ENCODE peak calls at places on chromosome 16, in four cellular contexts. O, K, Q and W are unnamed samples.

GRCh38 chr16:2089676-2090480 is 42.1 kb downstream of the TSC2 start:
- DNase-seq in O (no peak), K (no peak), Q (no peak), W (no peak)

GRCh38 chr16:47492428-47493357 is 31.6 kb downstream of the PHKB start:
- DNase-seq in O (peak), K (peak), Q (peak), W (no peak)

GRCh38 chr16:54286330-54287017 is at the start of gene IRX3:
- DNase-seq in O (no peak), K (no peak), Q (peak), W (peak)

GRCh38 chr16:54066451-54067056 is 220.0 kb downstream of the IRX3 start:
- DNase-seq in O (no peak), K (no peak), Q (peak), W (no peak)

GRCh38 chr16:66324785-66325184 is 41.7 kb upstream of the CDH5 start:
- DNase-seq in O (peak), K (no peak), Q (peak), W (peak)

GRCh38 chr16:69234460-69234859 is 47.5 kb downstream of the SNTB2 start:
- DNase-seq in O (no peak), K (no peak), Q (no peak), W (no peak)

GRCh38 chr16:27470567-27471431 is 68.8 kb downstream of the IL21R start:
- DNase-seq in O (peak), K (no peak), Q (peak), W (no peak)

GRCh38 chr16:28873543-28874201 is 4.6 kb upstream of the ATP2A1 start:
- DNase-seq in O (peak), K (no peak), Q (no peak), W (peak)

GRCh38 chr16:25006504-25007055 is 8.6 kb downstream of the ARHGAP17 start:
- DNase-seq in O (no peak), K (no peak), Q (peak), W (no peak)

DNA sequence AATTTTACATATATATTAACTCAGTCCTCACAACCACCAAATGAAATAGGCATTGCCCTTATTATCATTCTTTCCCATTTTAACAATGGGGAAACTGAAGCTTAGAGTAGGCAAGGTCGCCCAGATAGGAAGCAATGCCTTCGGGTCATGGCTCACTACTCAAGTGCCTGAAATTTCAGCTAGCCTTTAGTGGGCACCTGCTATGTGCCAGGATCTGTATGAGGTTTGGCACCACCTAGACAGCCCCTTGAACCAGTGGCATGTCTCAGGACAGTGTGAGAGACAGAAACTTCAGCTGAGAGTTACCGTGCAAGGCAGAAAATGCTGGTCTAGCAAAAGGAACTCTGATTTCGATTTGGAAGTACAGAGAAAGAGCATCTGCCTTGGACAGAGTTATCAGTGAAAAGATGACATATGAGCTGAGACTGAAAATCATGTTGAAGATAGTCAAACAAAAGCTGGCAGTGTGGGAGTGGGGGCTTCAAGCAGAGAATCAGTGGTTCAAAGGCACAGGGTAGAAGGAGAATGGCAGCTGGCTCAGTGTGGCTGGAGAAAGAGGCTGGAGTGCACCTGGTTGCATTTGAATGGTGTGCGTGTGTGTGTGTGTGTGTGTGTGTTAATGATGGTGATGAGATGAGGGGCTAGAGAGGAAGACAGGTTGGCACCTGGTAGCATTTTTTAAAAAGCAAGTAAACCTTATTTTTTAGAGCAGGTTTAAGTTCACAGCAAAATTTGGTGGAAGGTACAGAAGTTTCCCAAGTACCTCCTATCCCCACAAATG is 29.1 kb downstream of the CDH13 start:
- DNase-seq in O (no peak), K (no peak), Q (no peak), W (no peak)
- TF ChIP-seq ATF2 in O (no peak), K (no peak), Q (no peak), W (no peak)

GRCh38 chr16:49504023-49504364 is 130.4 kb downstream of the C16orf78 start:
- DNase-seq in O (no peak), K (no peak), Q (peak), W (no peak)

GRCh38 chr16:49504626-49505025 is 131.0 kb downstream of the C16orf78 start:
- DNase-seq in O (no peak), K (no peak), Q (no peak), W (no peak)

GRCh38 chr16:49505556-49505955 is 132.0 kb downstream of the C16orf78 start:
- DNase-seq in O (no peak), K (no peak), Q (no peak), W (no peak)

GRCh38 chr16:49502136-49502881 is 128.7 kb downstream of the C16orf78 start:
- DNase-seq in O (no peak), K (no peak), Q (no peak), W (no peak)

DNA sequence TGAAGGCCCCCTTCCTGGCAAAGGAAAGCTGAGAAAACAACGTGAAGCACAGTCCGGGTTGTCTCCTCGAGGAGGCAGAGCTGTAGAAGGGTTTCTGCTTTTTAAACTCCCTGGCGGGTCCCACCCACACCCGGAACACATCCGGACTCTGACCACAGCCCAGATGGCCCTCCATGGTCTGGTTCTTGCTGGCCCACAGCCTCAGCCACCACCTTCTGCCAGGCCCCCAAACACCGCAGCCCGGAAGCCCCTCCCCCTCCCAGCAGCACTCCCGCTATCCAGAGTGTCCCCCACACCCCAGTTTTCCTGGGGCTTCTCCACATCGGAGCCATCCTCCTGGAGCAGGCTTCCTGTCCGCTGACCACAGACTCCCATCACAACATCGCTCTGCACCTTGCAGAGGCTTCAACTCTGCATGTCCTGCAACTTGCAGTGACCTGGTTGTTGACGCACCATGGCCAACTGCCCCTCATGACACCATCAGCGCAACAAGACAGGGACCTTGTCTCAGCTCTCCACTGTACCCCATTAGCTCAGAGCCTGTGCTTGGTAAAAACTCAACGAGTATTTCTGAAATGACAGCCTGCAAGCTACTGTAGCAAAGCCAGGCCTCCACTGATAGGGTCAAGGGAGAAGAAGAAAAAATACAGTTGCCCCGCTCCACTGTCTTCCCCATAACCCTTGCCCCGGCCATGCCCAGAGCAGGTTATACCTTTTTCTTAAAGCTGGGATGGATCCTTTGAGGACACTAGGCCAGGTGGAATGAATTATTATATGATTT is 129.8 kb downstream of the C16orf78 start:
- DNase-seq in O (no peak), K (no peak), Q (no peak), W (no peak)
- TF ChIP-seq MAX in O (no peak), K (no peak), Q (no peak), W (no peak)

DNA sequence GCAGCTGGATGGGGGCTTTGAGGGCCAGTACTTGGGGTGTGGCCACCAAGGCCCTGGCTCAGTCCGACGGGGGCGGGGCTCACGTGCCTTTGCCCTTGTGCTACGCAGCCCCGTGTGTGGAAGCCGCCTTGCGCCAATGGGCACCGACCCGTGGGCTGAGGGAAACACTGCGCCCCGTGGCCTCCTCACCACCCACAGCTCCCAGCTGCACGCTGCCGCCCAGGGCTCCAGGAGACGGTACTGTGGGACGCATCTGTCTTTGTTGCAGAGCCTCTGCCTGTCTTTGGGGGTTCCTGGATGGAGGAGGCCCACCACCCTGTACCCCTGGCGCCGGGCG is 7.6 kb downstream of the CDH15 start:
- DNase-seq in O (no peak), K (no peak), Q (no peak), W (no peak)
- TF ChIP-seq CREM in O (no peak), K (no peak), Q (no peak), W (no peak)

DNA sequence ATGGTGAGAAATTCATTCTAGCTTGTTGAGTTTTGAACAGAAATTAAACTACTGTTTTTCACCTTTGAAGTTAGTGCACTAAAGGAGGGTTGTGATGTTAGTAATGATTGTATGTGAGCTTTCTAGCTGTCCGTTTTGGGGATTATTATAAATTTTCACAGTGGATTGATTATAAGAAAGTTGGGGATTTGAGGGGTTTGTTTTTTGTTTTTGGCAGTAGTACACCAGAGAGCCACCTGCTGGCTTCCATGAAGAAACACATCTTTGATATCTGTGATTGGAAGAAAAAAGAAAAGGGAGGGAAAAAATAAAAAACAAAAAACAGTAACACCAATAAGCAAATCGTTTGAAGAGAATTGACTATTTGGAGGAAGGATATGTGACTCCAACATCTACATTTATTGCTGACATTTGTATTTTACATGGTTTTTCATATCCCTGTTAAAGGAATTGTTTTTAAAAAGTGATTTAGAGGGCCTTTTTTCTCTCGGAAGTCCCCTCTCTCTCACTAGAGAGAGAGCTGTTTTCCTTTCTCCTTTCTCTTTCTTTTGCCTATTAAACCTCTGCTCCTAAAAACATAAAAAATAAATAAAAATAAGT is 1469.5 kb upstream of the GOT2 start:
- DNase-seq in O (no peak), K (no peak), Q (no peak), W (no peak)
- TF ChIP-seq ATF2 in O (no peak), K (no peak), Q (no peak), W (no peak)

GRCh38 chr16:11916524-11917285 is 949 bp upstream of the GSPT1 start:
- DNase-seq in O (peak), K (no peak), Q (peak), W (no peak)

GRCh38 chr16:11914210-11914758 is 1.5 kb downstream of the GSPT1 start:
- DNase-seq in O (no peak), K (no peak), Q (no peak), W (no peak)

GRCh38 chr16:11915644-11916523 is at the start of gene GSPT1:
- DNase-seq in O (peak), K (peak), Q (peak), W (peak)

GRCh38 chr16:11913425-11914079 is 2.2 kb downstream of the GSPT1 start:
- DNase-seq in O (peak), K (no peak), Q (no peak), W (no peak)

GRCh38 chr16:11914759-11915643 is 755 bp downstream of the GSPT1 start:
- DNase-seq in O (peak), K (no peak), Q (no peak), W (peak)
- TF ChIP-seq MAX in O (peak), K (no peak), Q (peak), W (no peak)

DNA sequence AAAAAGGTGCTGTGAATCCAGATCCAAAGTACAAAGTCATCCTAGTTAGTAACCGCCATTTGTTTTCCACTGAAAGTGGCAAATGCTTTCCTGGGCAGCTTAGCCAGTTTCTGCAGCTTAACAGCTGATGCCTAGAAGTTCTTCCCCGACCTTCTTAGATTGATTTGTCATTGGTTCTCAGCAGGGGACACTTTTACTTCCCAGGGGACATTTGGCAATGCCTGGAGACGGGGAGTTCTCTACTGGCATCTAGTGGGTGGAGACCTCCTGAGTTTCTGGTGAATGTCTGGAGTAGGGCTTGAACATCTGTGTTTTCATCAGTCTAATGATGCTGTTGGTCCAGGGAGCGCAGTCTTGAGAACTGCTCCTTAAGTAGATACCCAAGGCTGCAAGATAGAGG is 7.6 kb downstream of the DNAJA3 start:
- DNase-seq in O (peak), K (no peak), Q (no peak), W (no peak)
- TF ChIP-seq CREM in O (no peak), K (no peak), Q (no peak), W (no peak)